ENCODE peak calls at places on chromosomes 5 and 9, in nine cellular contexts. One of them, this sample, is unnamed.

GRCh38 chr9:96868709-96869108 is 14.4 kb upstream of the ZNF782 start:
- DNase-seq in keratinocyte: no peak
- DNase-seq in MM.1S: no peak
- DNase-seq in astrocyte: no peak
- DNase-seq in K562: no peak
- DNase-seq in H9: no peak
- DNase-seq in PC-9: no peak
- DNase-seq in mammary epithelial cell: peak
- DNase-seq in osteoblast: no peak
- DNase-seq in this sample: no peak

GRCh38 chr5:158855510-158855909 is 244.2 kb downstream of the EBF1 start:
- DNase-seq in keratinocyte: no peak
- DNase-seq in mammary epithelial cell: no peak
- DNase-seq in K562: no peak
- DNase-seq in osteoblast: no peak
- DNase-seq in PC-9: no peak
- DNase-seq in astrocyte: no peak
- DNase-seq in MM.1S: no peak
- DNase-seq in H9: no peak
- DNase-seq in this sample: no peak

GRCh38 chr5:151066920-151067319 is 13.9 kb downstream of the TNIP1 start:
- DNase-seq in MM.1S: no peak
- DNase-seq in PC-9: no peak
- DNase-seq in H9: no peak
- DNase-seq in keratinocyte: no peak
- DNase-seq in K562: no peak
- DNase-seq in osteoblast: no peak
- DNase-seq in mammary epithelial cell: no peak
- DNase-seq in astrocyte: no peak
- DNase-seq in this sample: no peak

GRCh38 chr9:21967169-21967568 is 27.0 kb downstream of the CDKN2A start:
- DNase-seq in mammary epithelial cell: no peak
- DNase-seq in astrocyte: no peak
- DNase-seq in MM.1S: no peak
- DNase-seq in osteoblast: no peak
- DNase-seq in keratinocyte: no peak
- DNase-seq in K562: no peak
- DNase-seq in PC-9: no peak
- DNase-seq in H9: peak
- DNase-seq in this sample: no peak

GRCh38 chr5:139696894-139697658 is 48.9 kb downstream of the CXXC5 start:
- DNase-seq in H9: peak
- DNase-seq in K562: peak
- DNase-seq in osteoblast: peak
- DNase-seq in astrocyte: peak
- DNase-seq in MM.1S: no peak
- DNase-seq in mammary epithelial cell: peak
- DNase-seq in PC-9: peak
- DNase-seq in keratinocyte: peak
- DNase-seq in this sample: no peak

GRCh38 chr9:101028346-101029299 is at the start of gene PLPPR1:
- DNase-seq in mammary epithelial cell: peak
- DNase-seq in astrocyte: peak
- DNase-seq in MM.1S: peak
- DNase-seq in PC-9: no peak
- DNase-seq in osteoblast: peak
- DNase-seq in H9: peak
- DNase-seq in keratinocyte: no peak
- DNase-seq in K562: no peak
- DNase-seq in this sample: peak

GRCh38 chr9:98983295-98984268 is 39.9 kb downstream of the COL15A1 start:
- DNase-seq in osteoblast: peak
- DNase-seq in MM.1S: no peak
- DNase-seq in mammary epithelial cell: peak
- DNase-seq in keratinocyte: no peak
- DNase-seq in K562: no peak
- DNase-seq in PC-9: no peak
- DNase-seq in astrocyte: peak
- DNase-seq in H9: no peak
- DNase-seq in this sample: no peak

GRCh38 chr5:133048993-133049725 is 2.7 kb upstream of the HSPA4 start:
- DNase-seq in MM.1S: no peak
- DNase-seq in astrocyte: peak
- DNase-seq in osteoblast: peak
- DNase-seq in mammary epithelial cell: no peak
- DNase-seq in K562: no peak
- DNase-seq in keratinocyte: no peak
- DNase-seq in H9: no peak
- DNase-seq in PC-9: no peak
- DNase-seq in this sample: no peak

GRCh38 chr5:133610489-133611356 is 1.6 kb downstream of the FSTL4 start:
- DNase-seq in astrocyte: peak
- DNase-seq in mammary epithelial cell: peak
- DNase-seq in osteoblast: peak
- DNase-seq in H9: peak
- DNase-seq in keratinocyte: no peak
- DNase-seq in K562: peak
- DNase-seq in PC-9: peak
- DNase-seq in MM.1S: peak
- DNase-seq in this sample: peak

GRCh38 chr9:137724114-137724445 is 105.3 kb downstream of the EHMT1 start:
- DNase-seq in keratinocyte: no peak
- DNase-seq in K562: peak
- DNase-seq in mammary epithelial cell: no peak
- DNase-seq in H9: peak
- DNase-seq in PC-9: no peak
- DNase-seq in osteoblast: peak
- DNase-seq in astrocyte: peak
- DNase-seq in MM.1S: no peak
- DNase-seq in this sample: peak

GRCh38 chr9:132670816-132671371 is 630 bp downstream of the GTF3C4 start:
- DNase-seq in keratinocyte: no peak
- DNase-seq in mammary epithelial cell: peak
- DNase-seq in osteoblast: peak
- DNase-seq in H9: peak
- DNase-seq in K562: peak
- DNase-seq in astrocyte: no peak
- DNase-seq in MM.1S: peak
- DNase-seq in PC-9: peak
- DNase-seq in this sample: peak

GRCh38 chr5:19927170-19927569 is 60.8 kb downstream of the CDH18 start:
- DNase-seq in mammary epithelial cell: no peak
- DNase-seq in K562: no peak
- DNase-seq in MM.1S: no peak
- DNase-seq in astrocyte: no peak
- DNase-seq in H9: no peak
- DNase-seq in PC-9: no peak
- DNase-seq in osteoblast: no peak
- DNase-seq in keratinocyte: no peak
- DNase-seq in this sample: no peak

GRCh38 chr5:60014331-60014730 is 120.8 kb upstream of the PDE4D start:
- DNase-seq in keratinocyte: no peak
- DNase-seq in PC-9: no peak
- DNase-seq in mammary epithelial cell: no peak
- DNase-seq in astrocyte: no peak
- DNase-seq in K562: no peak
- DNase-seq in MM.1S: no peak
- DNase-seq in osteoblast: no peak
- DNase-seq in H9: no peak
- DNase-seq in this sample: no peak

GRCh38 chr5:666816-667498 is 26.2 kb downstream of the TPPP start:
- DNase-seq in keratinocyte: no peak
- DNase-seq in astrocyte: no peak
- DNase-seq in H9: no peak
- DNase-seq in K562: no peak
- DNase-seq in PC-9: no peak
- DNase-seq in mammary epithelial cell: no peak
- DNase-seq in osteoblast: no peak
- DNase-seq in MM.1S: no peak
- DNase-seq in this sample: no peak

GRCh38 chr9:127137640-127138360 is 15.4 kb upstream of the ANGPTL2 start:
- DNase-seq in MM.1S: no peak
- DNase-seq in K562: no peak
- DNase-seq in osteoblast: no peak
- DNase-seq in astrocyte: no peak
- DNase-seq in mammary epithelial cell: no peak
- DNase-seq in keratinocyte: no peak
- DNase-seq in H9: peak
- DNase-seq in PC-9: no peak
- DNase-seq in this sample: no peak

DNA sequence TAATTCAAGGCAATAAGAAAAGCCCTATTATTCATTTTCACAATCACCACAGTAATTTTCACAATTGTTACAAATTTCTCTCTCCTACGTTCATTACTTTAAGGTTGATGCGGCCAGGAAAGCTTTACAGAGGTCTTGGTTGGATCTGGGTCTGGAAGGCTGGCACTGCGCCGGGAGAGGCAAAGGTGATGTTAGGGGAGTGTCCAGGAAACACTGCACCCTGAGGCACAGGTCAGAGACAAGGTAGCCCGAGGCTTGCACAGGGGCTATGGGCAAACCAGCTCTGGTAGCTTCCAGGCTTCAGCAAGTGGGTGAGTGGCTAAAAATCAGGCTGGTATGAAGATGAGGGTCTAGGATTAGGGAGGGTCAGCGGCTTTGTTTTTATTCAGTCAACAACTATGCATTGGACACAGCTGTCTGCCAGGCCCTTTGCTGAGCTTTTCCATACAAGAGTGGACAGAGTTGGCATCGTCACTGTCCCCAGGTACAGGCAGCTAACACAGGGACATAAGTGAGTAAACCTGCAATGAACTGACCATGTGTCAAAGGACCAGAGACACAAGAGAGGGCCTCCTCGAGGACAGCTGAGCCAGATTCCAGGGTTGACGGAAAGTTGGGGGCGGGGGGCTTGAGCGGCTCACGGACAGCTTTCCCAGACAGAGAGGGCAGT is 12.4 kb upstream of the TENT4A start:
- DNase-seq in keratinocyte: no peak
- DNase-seq in H9: no peak
- DNase-seq in osteoblast: peak
- DNase-seq in PC-9: no peak
- DNase-seq in mammary epithelial cell: no peak
- DNase-seq in K562: no peak
- DNase-seq in astrocyte: no peak
- DNase-seq in MM.1S: no peak
- DNase-seq in this sample: no peak
- H2AFZ ChIP-seq in keratinocyte: no peak
- H2AFZ ChIP-seq in H9: no peak
- H2AFZ ChIP-seq in osteoblast: no peak
- H2AFZ ChIP-seq in PC-9: no peak
- H2AFZ ChIP-seq in mammary epithelial cell: no peak
- H2AFZ ChIP-seq in K562: no peak
- H2AFZ ChIP-seq in astrocyte: no peak
- H2AFZ ChIP-seq in MM.1S: no peak
- H2AFZ ChIP-seq in this sample: peak

DNA sequence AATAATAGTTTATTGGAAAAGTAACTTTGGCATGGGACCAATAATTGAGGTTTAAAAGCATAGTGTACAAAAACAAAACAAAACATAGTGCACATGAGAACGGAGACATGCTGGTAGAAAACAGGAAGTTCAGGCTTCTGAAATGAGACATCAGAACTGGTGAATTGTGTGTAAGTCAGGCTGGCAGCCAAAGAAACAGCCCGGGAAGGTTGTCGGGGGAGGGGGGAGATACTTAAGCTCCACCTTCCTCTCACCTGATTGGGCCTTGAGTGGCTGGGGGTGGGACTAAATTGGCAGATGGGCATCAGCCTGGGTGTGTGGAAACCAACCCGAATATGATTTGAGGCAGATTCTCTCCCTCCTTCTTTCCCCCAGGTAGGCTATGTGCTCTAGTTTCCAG is 256.3 kb downstream of the SMARCA2 start:
- DNase-seq in H9: peak
- DNase-seq in MM.1S: no peak
- DNase-seq in astrocyte: no peak
- DNase-seq in PC-9: no peak
- DNase-seq in keratinocyte: no peak
- DNase-seq in mammary epithelial cell: peak
- DNase-seq in osteoblast: peak
- DNase-seq in K562: peak
- DNase-seq in this sample: no peak
- H2AFZ ChIP-seq in H9: no peak
- H2AFZ ChIP-seq in MM.1S: no peak
- H2AFZ ChIP-seq in astrocyte: no peak
- H2AFZ ChIP-seq in PC-9: no peak
- H2AFZ ChIP-seq in keratinocyte: no peak
- H2AFZ ChIP-seq in mammary epithelial cell: no peak
- H2AFZ ChIP-seq in osteoblast: no peak
- H2AFZ ChIP-seq in K562: no peak
- H2AFZ ChIP-seq in this sample: no peak

DNA sequence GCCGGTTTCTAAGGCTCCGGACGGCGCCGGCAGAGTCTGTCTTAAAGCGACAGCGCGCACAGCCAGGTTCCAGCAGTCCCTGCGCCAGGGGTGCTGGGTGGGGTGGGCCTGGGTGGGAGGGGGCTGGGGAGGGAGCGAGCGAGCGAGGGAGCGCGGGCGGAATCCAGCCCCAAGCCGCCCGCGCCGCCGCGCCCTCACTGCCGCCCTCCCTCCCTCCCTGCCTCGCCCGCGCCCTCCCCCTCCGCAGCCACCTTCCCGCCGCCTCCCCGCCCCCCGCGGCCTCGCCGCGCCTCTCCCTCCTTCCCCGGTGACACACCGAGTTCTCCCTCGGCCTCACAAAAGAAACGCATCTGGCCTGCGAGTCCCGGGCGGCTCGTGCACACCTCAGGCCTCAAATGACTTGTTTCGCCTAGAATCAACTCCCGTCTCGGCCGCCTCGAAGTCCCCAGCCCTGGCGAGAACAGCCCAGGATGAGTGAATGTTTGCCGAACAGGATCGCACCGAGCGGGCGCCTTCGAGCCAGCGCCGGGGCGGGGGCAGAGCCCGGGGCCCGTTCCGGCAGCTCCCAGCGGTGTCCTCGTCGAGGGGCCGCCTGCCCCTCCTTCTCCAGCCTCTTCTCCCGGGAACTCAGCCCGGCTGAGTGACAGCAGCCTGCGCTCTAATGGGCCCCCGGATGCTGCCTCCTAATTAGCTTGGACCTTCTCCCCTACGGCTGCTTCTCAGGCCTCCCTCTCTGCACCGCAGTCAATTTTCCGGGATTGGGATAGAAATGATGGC is at the start of gene PITX1:
- DNase-seq in mammary epithelial cell: peak
- DNase-seq in H9: peak
- DNase-seq in K562: peak
- DNase-seq in osteoblast: peak
- DNase-seq in keratinocyte: no peak
- DNase-seq in MM.1S: peak
- DNase-seq in PC-9: peak
- DNase-seq in astrocyte: no peak
- DNase-seq in this sample: peak
- H2AFZ ChIP-seq in mammary epithelial cell: peak
- H2AFZ ChIP-seq in H9: no peak
- H2AFZ ChIP-seq in K562: peak
- H2AFZ ChIP-seq in osteoblast: peak
- H2AFZ ChIP-seq in keratinocyte: peak
- H2AFZ ChIP-seq in MM.1S: peak
- H2AFZ ChIP-seq in PC-9: peak
- H2AFZ ChIP-seq in astrocyte: peak
- H2AFZ ChIP-seq in this sample: peak

DNA sequence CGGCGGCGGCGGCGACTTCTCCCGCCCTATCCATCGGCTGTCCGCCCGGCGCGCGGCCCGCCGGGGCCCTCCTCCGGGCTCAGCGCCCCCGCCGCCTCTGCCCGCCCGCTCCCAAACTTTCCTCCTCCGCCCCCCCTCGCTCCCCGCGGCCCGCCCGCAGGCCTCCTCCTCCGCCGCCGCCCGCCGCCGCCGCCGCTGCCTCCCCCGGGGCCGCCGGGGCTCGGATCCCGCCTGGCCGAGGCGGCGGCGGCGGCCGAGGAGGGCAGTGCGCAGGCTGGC is 460 bp upstream of the PBX3 start:
- DNase-seq in PC-9: no peak
- DNase-seq in keratinocyte: no peak
- DNase-seq in mammary epithelial cell: no peak
- DNase-seq in astrocyte: no peak
- DNase-seq in MM.1S: no peak
- DNase-seq in K562: no peak
- DNase-seq in osteoblast: no peak
- DNase-seq in H9: no peak
- DNase-seq in this sample: no peak
- H2AFZ ChIP-seq in PC-9: no peak
- H2AFZ ChIP-seq in keratinocyte: no peak
- H2AFZ ChIP-seq in mammary epithelial cell: peak
- H2AFZ ChIP-seq in astrocyte: no peak
- H2AFZ ChIP-seq in MM.1S: no peak
- H2AFZ ChIP-seq in K562: no peak
- H2AFZ ChIP-seq in osteoblast: no peak
- H2AFZ ChIP-seq in H9: no peak
- H2AFZ ChIP-seq in this sample: peak

This sample was measured in neuronal stem cell.